ENCODE peak calls at places on chromosomes 4 and X, in four cellular contexts. Y is astrocyte, N is caudate nucleus, Q is activated T-cell treated with anti-CD3 and anti-CD28 coated beads for 4 hours. E is an unnamed sample.

GRCh38 chr4:12672320-12672719 is 811.8 kb downstream of the RAB28 start:
- DNase-seq in Y (no peak), Q (no peak), N (no peak), E (no peak)

GRCh38 chr4:8721621-8722020 is 129.1 kb downstream of the CPZ start:
- DNase-seq in Q (no peak), Y (no peak), N (no peak), E (peak)

GRCh38 chr4:155608231-155608885 is 58.3 kb upstream of the GUCY1A1 start:
- DNase-seq in Y (no peak), N (no peak), Q (no peak), E (no peak)

GRCh38 chr4:48813984-48814383 is 16.9 kb upstream of the OCIAD1 start:
- DNase-seq in Y (no peak), Q (no peak), N (no peak), E (no peak)

GRCh38 chrX:107714196-107714811 is 61.3 kb downstream of the TSC22D3 start:
- DNase-seq in Y (no peak), N (no peak), Q (no peak), E (peak)

GRCh38 chr4:78513411-78513975 is 38.1 kb upstream of the ANXA3 start:
- DNase-seq in Q (no peak), Y (no peak), N (no peak), E (peak)

GRCh38 chr4:181604546-181604945 is 638.7 kb upstream of the TENM3 start:
- DNase-seq in Y (no peak), Q (no peak), N (no peak), E (no peak)

GRCh38 chr4:151316645-151317044 is 8.8 kb downstream of the SH3D19 start:
- DNase-seq in Y (no peak), N (no peak), Q (no peak), E (no peak)